ENCODE peak calls at places on chromosomes 4 and X, in nine cellular contexts. T is fibroblast of pulmonary artery, R is RKO, Z is psoas muscle, S is nephron progenitor cell, A is T follicular helper cell, B is nucleus accumbens, H is caudate nucleus, P is germinal center. N is an unnamed sample.

GRCh38 chr4:139969635-139970266 is 184.2 kb downstream of the MAML3 start:
- DNase-seq in T (no peak), R (no peak), Z (no peak), S (no peak), A (no peak), B (no peak), H (no peak), P (no peak), N (no peak)

GRCh38 chr4:73707269-73707875 is 33.0 kb upstream of the CXCL8 start:
- DNase-seq in T (no peak), R (no peak), Z (no peak), S (no peak), A (no peak), B (no peak), H (no peak), P (no peak), N (no peak)

GRCh38 chrX:54944816-54945215 is 24.2 kb downstream of the TRO start:
- DNase-seq in T (no peak), R (no peak), Z (no peak), S (no peak), A (no peak), B (no peak), H (no peak), P (no peak), N (no peak)

GRCh38 chr4:137032242-137032641 is 500.1 kb downstream of the PCDH18 start:
- DNase-seq in T (peak; percentile 4), R (no peak), Z (no peak), S (no peak), A (no peak), B (no peak), H (no peak), P (no peak), N (no peak)

GRCh38 chrX:151359341-151359740 is 37.7 kb upstream of the VMA21 start:
- DNase-seq in T (no peak), R (no peak), Z (no peak), S (no peak), A (no peak), B (no peak), H (no peak), P (no peak), N (no peak)

GRCh38 chr4:84499065-84499982 is at the start of gene NKX6-1:
- DNase-seq in T (peak; percentile 29), R (no peak), Z (peak; percentile 73), S (peak; percentile 90), A (no peak), B (no peak), H (no peak), P (peak; percentile 38), N (no peak)

GRCh38 chrX:39194673-39195072 is 393.4 kb downstream of the MID1IP1 start:
- DNase-seq in T (no peak), R (no peak), Z (no peak), S (no peak), A (no peak), B (no peak), H (peak; percentile 1), P (no peak), N (no peak)

GRCh38 chr4:28225005-28225404 is 1364.4 kb downstream of the STIM2 start:
- DNase-seq in T (peak; percentile 65), R (peak; percentile 52), Z (no peak), S (no peak), A (no peak), B (no peak), H (no peak), P (no peak), N (no peak)

GRCh38 chr4:186020106-186020792 is 48.7 kb upstream of the TLR3 start:
- DNase-seq in T (no peak), R (no peak), Z (no peak), S (no peak), A (no peak), B (no peak), H (no peak), P (no peak), N (no peak)

GRCh38 chr4:186304216-186304615 is 38.2 kb downstream of the F11 start:
- DNase-seq in T (no peak), R (no peak), Z (no peak), S (no peak), A (no peak), B (no peak), H (no peak), P (no peak), N (no peak)

GRCh38 chr4:23006756-23007155 is 314.0 kb downstream of the GBA3 start:
- DNase-seq in T (peak; percentile 23), R (no peak), Z (no peak), S (no peak), A (no peak), B (no peak), H (no peak), P (no peak), N (no peak)